ENCODE peak calls at places on chromosomes 2 and 18, in five cellular contexts. R is neuronal stem cell, M is trophoblast cell, X is H1, D is H9. E is an unnamed sample.

GRCh38 chr2:128497461-128497860 is 178.8 kb upstream of the HS6ST1 start:
- DNase-seq in R (no peak), M (no peak), X (no peak), D (peak), E (no peak)

GRCh38 chr2:186882511-186883071 is 33.6 kb upstream of the ZSWIM2 start:
- DNase-seq in R (no peak), M (no peak), X (no peak), D (no peak), E (no peak)

GRCh38 chr2:25228848-25229674 is 60.7 kb upstream of the POMC start:
- DNase-seq in R (peak), M (peak), X (peak), D (peak), E (peak)

GRCh38 chr2:69453475-69454129 is 16.4 kb upstream of the NFU1 start:
- DNase-seq in R (no peak), M (no peak), X (no peak), D (no peak), E (no peak)

GRCh38 chr2:209269024-209269423 is 154.8 kb upstream of the MAP2 start:
- DNase-seq in R (no peak), M (no peak), X (no peak), D (no peak), E (no peak)

GRCh38 chr2:183019718-183020442 is 18.4 kb downstream of the NCKAP1 start:
- DNase-seq in R (no peak), M (no peak), X (no peak), D (no peak), E (no peak)

GRCh38 chr18:26304511-26304910 is 78.3 kb downstream of the TAF4B start:
- DNase-seq in R (no peak), M (peak), X (no peak), D (no peak), E (no peak)

GRCh38 chr2:129813404-129813803 is 166.1 kb upstream of the RAB6C start:
- DNase-seq in R (no peak), M (peak), X (no peak), D (no peak), E (no peak)

GRCh38 chr2:85924522-85924921 is 35.7 kb upstream of the ST3GAL5 start:
- DNase-seq in R (no peak), M (no peak), X (no peak), D (no peak), E (peak)

GRCh38 chr2:46538393-46538792 is 59.0 kb downstream of the TMEM247 start:
- DNase-seq in R (no peak), M (peak), X (no peak), D (no peak), E (peak)

GRCh38 chr2:153811516-153811915 is 60.2 kb upstream of the GALNT13 start:
- DNase-seq in R (no peak), M (no peak), X (no peak), D (no peak), E (no peak)

GRCh38 chr18:46160050-46160798 is 56.0 kb downstream of the HAUS1 start:
- DNase-seq in R (no peak), M (peak), X (no peak), D (no peak), E (peak)

GRCh38 chr2:109213646-109214417 is 84.8 kb downstream of the SH3RF3 start:
- DNase-seq in R (no peak), M (peak), X (no peak), D (no peak), E (peak)

GRCh38 chr2:127000937-127001336 is 102.2 kb downstream of the TEX51 start:
- DNase-seq in R (no peak), M (peak), X (no peak), D (no peak), E (peak)

GRCh38 chr18:2656237-2657042 is 914 bp downstream of the SMCHD1 start:
- DNase-seq in R (no peak), M (peak), X (no peak), D (peak), E (peak)

GRCh38 chr2:27461118-27461517 is 18.9 kb downstream of the KRTCAP3 start:
- DNase-seq in R (no peak), M (no peak), X (no peak), D (no peak), E (no peak)

GRCh38 chr2:86603892-86604291 is 19.8 kb downstream of the RNF103 start:
- DNase-seq in R (no peak), M (no peak), X (no peak), D (no peak), E (no peak)

GRCh38 chr2:89848114-89848513 is 1156.6 kb downstream of the RPIA start:
- DNase-seq in R (no peak), M (no peak), X (no peak), D (no peak), E (no peak)

GRCh38 chr18:48777737-48778111 is 173.0 kb downstream of the SMAD7 start:
- DNase-seq in R (no peak), M (no peak), X (no peak), D (no peak), E (peak)

GRCh38 chr18:48775372-48776160 is 175.2 kb downstream of the SMAD7 start:
- DNase-seq in R (no peak), M (no peak), X (no peak), D (no peak), E (no peak)

GRCh38 chr18:48776161-48776555 is 174.6 kb downstream of the SMAD7 start:
- DNase-seq in R (no peak), M (no peak), X (no peak), D (no peak), E (no peak)

GRCh38 chr18:48777026-48777736 is 173.6 kb downstream of the SMAD7 start:
- DNase-seq in R (peak), M (peak), X (peak), D (peak), E (peak)

DNA sequence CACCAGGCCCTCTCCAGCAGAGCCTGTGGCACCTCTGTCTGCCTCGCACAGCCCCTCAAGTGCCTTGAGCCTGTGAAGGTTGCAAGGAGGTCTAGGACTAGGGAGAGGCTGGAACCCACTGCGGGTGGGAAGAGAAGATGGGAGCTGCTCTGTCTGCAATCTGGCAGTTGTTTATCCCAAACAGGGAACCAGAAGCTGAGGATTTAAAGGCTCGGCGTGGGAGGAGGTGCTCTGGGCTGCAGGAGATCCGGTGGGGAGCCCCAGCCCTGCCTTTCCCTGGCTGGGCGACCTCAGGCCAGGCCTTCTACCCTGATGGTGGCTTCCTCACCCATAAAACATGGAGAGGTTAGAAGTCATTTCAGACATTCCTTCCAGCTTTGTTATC is 174.1 kb downstream of the SMAD7 start:
- DNase-seq in R (no peak), M (no peak), X (no peak), D (no peak), E (peak)
- H2BK12ac ChIP-seq in R (peak), M (peak), X (no peak), D (no peak), E (no peak)

DNA sequence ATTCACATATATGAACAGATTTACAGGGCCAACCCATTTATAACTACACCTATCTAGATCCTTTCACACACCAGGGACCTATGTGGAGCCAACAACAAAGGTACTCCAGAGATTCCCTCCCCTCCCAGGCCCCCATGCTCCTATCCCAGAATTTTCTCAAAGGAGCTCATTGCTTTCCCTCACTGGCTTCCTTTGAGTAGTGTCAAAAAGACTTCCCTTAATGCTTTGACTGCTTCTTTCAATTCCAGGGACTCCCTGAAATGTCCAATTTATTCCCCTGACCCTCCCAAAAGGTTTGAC is 46.6 kb downstream of the IKZF2 start:
- DNase-seq in R (no peak), M (no peak), X (no peak), D (no peak), E (no peak)
- H3K27ac ChIP-seq in R (no peak), M (no peak), X (no peak), D (no peak), E (no peak)

GRCh38 chr2:58903427-58903826 is 662.3 kb upstream of the FANCL start:
- DNase-seq in R (no peak), M (no peak), X (no peak), D (no peak), E (no peak)

GRCh38 chr2:58908501-58909154 is 667.5 kb upstream of the FANCL start:
- DNase-seq in R (no peak), M (no peak), X (no peak), D (no peak), E (no peak)

GRCh38 chr2:58906151-58906645 is 665.1 kb upstream of the FANCL start:
- DNase-seq in R (no peak), M (no peak), X (no peak), D (no peak), E (no peak)

GRCh38 chr2:58904091-58904490 is 663.0 kb upstream of the FANCL start:
- DNase-seq in R (no peak), M (no peak), X (no peak), D (no peak), E (no peak)

DNA sequence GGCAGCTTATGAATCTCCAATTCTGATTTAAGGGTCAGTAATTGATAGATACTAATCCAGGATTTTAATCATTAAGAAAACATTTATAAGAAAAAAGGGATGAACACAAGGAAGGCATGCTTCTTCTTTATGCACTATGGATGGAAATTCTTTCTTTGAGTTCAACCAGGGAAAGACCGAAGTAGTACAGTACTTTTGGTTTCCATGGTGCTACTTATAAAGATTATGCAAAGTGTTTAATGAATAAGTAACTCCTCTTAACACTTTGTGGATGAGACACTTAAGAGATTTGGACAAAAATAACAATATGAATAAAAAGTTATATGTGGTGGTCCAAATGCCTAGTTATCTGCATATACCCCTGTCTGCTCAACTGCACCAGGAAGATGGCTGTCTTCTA is 666.5 kb upstream of the FANCL start:
- DNase-seq in R (no peak), M (no peak), X (no peak), D (no peak), E (no peak)
- H2BK12ac ChIP-seq in R (no peak), M (no peak), X (no peak), D (no peak), E (no peak)

GRCh38 chr2:55885944-55886281 is 37.7 kb downstream of the EFEMP1 start:
- DNase-seq in R (no peak), M (no peak), X (no peak), D (no peak), E (no peak)

GRCh38 chr2:55883829-55884228 is 39.8 kb downstream of the EFEMP1 start:
- DNase-seq in R (no peak), M (no peak), X (no peak), D (no peak), E (no peak)

GRCh38 chr2:55883339-55883738 is 40.2 kb downstream of the EFEMP1 start:
- DNase-seq in R (no peak), M (no peak), X (no peak), D (no peak), E (peak)

GRCh38 chr2:55887351-55887750 is 36.2 kb downstream of the EFEMP1 start:
- DNase-seq in R (no peak), M (no peak), X (no peak), D (no peak), E (no peak)

DNA sequence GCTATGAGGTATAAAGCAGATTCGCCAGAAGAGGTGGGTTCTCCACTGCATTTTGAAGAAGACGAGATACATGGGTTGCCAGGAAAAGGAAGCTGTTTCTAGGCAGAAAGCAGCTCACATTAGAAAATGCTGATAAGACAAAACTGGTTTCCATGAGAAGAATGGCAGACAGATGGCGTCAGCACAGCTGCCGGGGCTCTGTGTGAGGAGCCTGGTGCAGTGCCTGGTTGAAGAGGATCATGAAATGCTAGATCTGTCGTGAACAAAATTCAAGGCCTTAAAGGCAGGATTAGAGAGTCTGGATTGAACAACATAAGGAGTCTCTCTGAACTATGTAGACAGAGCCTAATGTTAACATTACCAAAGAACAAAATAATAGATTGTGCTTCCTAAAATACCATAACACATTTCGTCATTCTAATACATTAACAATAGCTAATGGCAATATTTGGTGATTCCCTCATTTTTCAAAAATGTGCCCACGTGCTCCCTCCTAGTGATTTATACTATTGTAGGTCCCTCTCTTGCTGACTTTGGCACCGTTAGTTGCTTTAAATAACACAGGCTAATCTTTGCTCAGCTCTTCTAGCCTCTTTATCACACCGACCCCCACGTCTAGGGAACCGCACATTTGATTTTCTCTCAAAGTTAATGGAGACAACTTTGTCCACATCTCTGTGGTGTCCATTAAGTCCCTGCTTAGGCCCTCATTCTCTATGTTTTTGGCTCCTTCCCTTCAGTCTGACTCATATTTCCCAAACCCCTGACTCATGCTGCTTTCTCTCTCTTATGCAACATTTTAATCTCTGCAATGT is 38.2 kb downstream of the EFEMP1 start:
- DNase-seq in R (no peak), M (peak), X (no peak), D (no peak), E (peak)
- H3K27ac ChIP-seq in R (no peak), M (no peak), X (no peak), D (no peak), E (peak)

GRCh38 chr2:192137451-192137850 is 57.3 kb downstream of the TMEFF2 start:
- DNase-seq in R (no peak), M (no peak), X (no peak), D (no peak), E (no peak)
- H2BK12ac ChIP-seq in R (no peak), M (no peak), X (no peak), D (no peak), E (no peak)

GRCh38 chr2:224944707-224945106 is 97.6 kb downstream of the DOCK10 start:
- DNase-seq in R (no peak), M (no peak), X (no peak), D (no peak), E (no peak)
- H3K27ac ChIP-seq in R (no peak), M (no peak), X (no peak), D (no peak), E (no peak)

E was measured in mesenchymal stem cell.